ENCODE peak calls at places on chromosomes 2 and 18, in eight cellular contexts. F is substantia nigra; U is CD8-positive, alpha-beta memory T cell; A is AML-193; P is EH; X is Calu3; Y is activated T-cell treated with anti-CD3 and anti-CD28 coated beads for 1 hour; O is NCI-H510A treated with DMSO at 0.1 percent for 48 hours. I is an unnamed sample.

GRCh38 chr2:60746318-60746717 is 9.8 kb upstream of the PAPOLG start:
- DNase-seq in O (no peak), U (no peak), Y (no peak), F (no peak), X (no peak), A (no peak), P (peak), I (no peak)

GRCh38 chr2:75513616-75514170 is 47.0 kb downstream of the EVA1A start:
- DNase-seq in A (no peak), P (peak), F (no peak), X (no peak), Y (no peak), O (no peak), U (no peak), I (no peak)

GRCh38 chr2:136917281-136917680 is 151.9 kb downstream of the THSD7B start:
- DNase-seq in X (no peak), P (no peak), A (no peak), F (no peak), O (peak), U (no peak), Y (no peak), I (no peak)

GRCh38 chr2:174522553-174522952 is 35.7 kb upstream of the GPR155 start:
- DNase-seq in Y (no peak), P (peak), O (no peak), X (no peak), U (no peak), A (peak), F (no peak), I (no peak)

GRCh38 chr2:106269591-106270291 is 75.6 kb upstream of the UXS1 start:
- DNase-seq in O (peak), U (no peak), A (no peak), X (peak), Y (no peak), F (no peak), P (no peak), I (no peak)

GRCh38 chr18:34128436-34128835 is 96.3 kb downstream of the NOL4 start:
- DNase-seq in O (no peak), X (no peak), Y (no peak), F (no peak), U (no peak), A (no peak), P (no peak), I (no peak)

GRCh38 chr2:237497009-237497819 is 10.2 kb downstream of the MLPH start:
- DNase-seq in A (no peak), Y (no peak), U (no peak), O (peak), F (no peak), P (no peak), X (no peak), I (no peak)

GRCh38 chr2:172964511-172964910 is 111.1 kb upstream of the MAP3K20 start:
- DNase-seq in A (no peak), X (no peak), U (no peak), Y (no peak), O (no peak), F (no peak), P (peak), I (no peak)

GRCh38 chr2:140893685-140894084 is 1237.1 kb downstream of the LRP1B start:
- DNase-seq in P (peak), U (no peak), A (no peak), Y (no peak), O (no peak), X (no peak), F (no peak), I (no peak)

GRCh38 chr2:147033046-147033445 is 811.8 kb upstream of the ACVR2A start:
- DNase-seq in O (no peak), X (no peak), U (no peak), A (no peak), Y (no peak), F (no peak), P (no peak), I (no peak)

GRCh38 chr2:20187331-20187730 is 37.6 kb downstream of the SDC1 start:
- DNase-seq in P (no peak), U (no peak), F (no peak), X (no peak), A (no peak), O (peak), Y (no peak), I (no peak)

GRCh38 chr2:1207962-1208510 is 205.2 kb upstream of the TPO start:
- DNase-seq in F (no peak), A (no peak), O (no peak), X (no peak), P (no peak), U (no peak), Y (no peak), I (no peak)

GRCh38 chr18:55264108-55264507 is 304.8 kb upstream of the CCDC68 start:
- DNase-seq in X (no peak), Y (no peak), U (no peak), O (peak), F (no peak), P (no peak), A (no peak), I (no peak)

I was measured in CD8-positive, alpha-beta T cell.